ENCODE peak calls at places on chromosome 7, in seven cellular contexts. L is HCT116, Y is H1, Q is heart left ventricle, F is lower leg skin, C is prostate gland, P is spleen. D is an unnamed sample.

GRCh38 chr7:45039106-45039505 is 39.1 kb downstream of the CCM2 start:
- DNase-seq in P (no peak), C (no peak), L (no peak), Q (no peak), Y (no peak), F (no peak), D (no peak)

GRCh38 chr7:123492485-123492884 is 41.9 kb downstream of the IQUB start:
- DNase-seq in Q (no peak), C (no peak), L (no peak), F (no peak), P (no peak), Y (no peak), D (no peak)

GRCh38 chr7:128794020-128794419 is 2.3 kb downstream of the CCDC136 start:
- DNase-seq in Q (no peak), P (no peak), L (no peak), C (no peak), Y (no peak), F (no peak), D (no peak)

GRCh38 chr7:149685455-149685854 is 87.9 kb downstream of the ZNF467 start:
- DNase-seq in L (no peak), F (no peak), C (no peak), Q (no peak), Y (no peak), P (no peak), D (no peak)

GRCh38 chr7:155365146-155365874 is 67.6 kb downstream of the INSIG1 start:
- DNase-seq in C (no peak), P (peak), Y (no peak), Q (no peak), L (no peak), F (no peak), D (no peak)

GRCh38 chr7:157412491-157413180 is 75.8 kb downstream of the DNAJB6 start:
- DNase-seq in F (no peak), Y (no peak), C (no peak), L (no peak), Q (peak), P (peak), D (no peak)

GRCh38 chr7:116525298-116525912 is 569 bp downstream of the CAV1 start:
- DNase-seq in C (peak), P (peak), L (no peak), Q (peak), Y (no peak), F (peak), D (peak)

GRCh38 chr7:139731802-139732470 is 45.9 kb downstream of the HIPK2 start:
- DNase-seq in L (peak), Q (peak), Y (no peak), C (peak), F (peak), P (no peak), D (peak)

GRCh38 chr7:12423995-12424745 is 20.5 kb upstream of the VWDE start:
- DNase-seq in F (no peak), Q (no peak), Y (peak), P (no peak), L (no peak), C (no peak), D (no peak)

GRCh38 chr7:47046949-47047348 is 535.0 kb downstream of the TNS3 start:
- DNase-seq in Q (no peak), F (no peak), C (peak), L (no peak), P (no peak), Y (no peak), D (no peak)

GRCh38 chr7:17965600-17965999 is 25.3 kb upstream of the SNX13 start:
- DNase-seq in L (no peak), C (no peak), Y (no peak), Q (no peak), P (no peak), F (no peak), D (no peak)

GRCh38 chr7:77887567-77887966 is 89.0 kb downstream of the PHTF2 start:
- DNase-seq in P (no peak), Q (no peak), F (no peak), C (no peak), Y (no peak), L (no peak), D (no peak)

GRCh38 chr7:149860821-149861727 is 12.7 kb upstream of the ATP6V0E2 start:
- DNase-seq in P (no peak), Q (no peak), C (no peak), Y (peak), L (no peak), F (no peak), D (no peak)

GRCh38 chr7:25515876-25516275 is 287.6 kb upstream of the NPVF start:
- DNase-seq in Y (no peak), L (no peak), P (no peak), C (no peak), Q (no peak), F (no peak), D (no peak)

GRCh38 chr7:99267530-99268360 is 4.9 kb upstream of the MYH16 start:
- DNase-seq in Q (no peak), F (no peak), L (peak), C (peak), P (no peak), Y (no peak), D (no peak)

GRCh38 chr7:157404845-157405481 is 68.2 kb downstream of the DNAJB6 start:
- DNase-seq in Q (no peak), C (no peak), F (peak), P (peak), L (no peak), Y (no peak), D (no peak)

GRCh38 chr7:7772385-7772784 is 54.0 kb upstream of the RPA3 start:
- DNase-seq in C (peak), Y (no peak), Q (no peak), L (no peak), P (no peak), F (no peak), D (peak)

GRCh38 chr7:39509441-39509840 is 56.8 kb upstream of the YAE1 start:
- DNase-seq in C (no peak), P (no peak), F (no peak), L (no peak), Y (no peak), Q (no peak), D (no peak)

DNA sequence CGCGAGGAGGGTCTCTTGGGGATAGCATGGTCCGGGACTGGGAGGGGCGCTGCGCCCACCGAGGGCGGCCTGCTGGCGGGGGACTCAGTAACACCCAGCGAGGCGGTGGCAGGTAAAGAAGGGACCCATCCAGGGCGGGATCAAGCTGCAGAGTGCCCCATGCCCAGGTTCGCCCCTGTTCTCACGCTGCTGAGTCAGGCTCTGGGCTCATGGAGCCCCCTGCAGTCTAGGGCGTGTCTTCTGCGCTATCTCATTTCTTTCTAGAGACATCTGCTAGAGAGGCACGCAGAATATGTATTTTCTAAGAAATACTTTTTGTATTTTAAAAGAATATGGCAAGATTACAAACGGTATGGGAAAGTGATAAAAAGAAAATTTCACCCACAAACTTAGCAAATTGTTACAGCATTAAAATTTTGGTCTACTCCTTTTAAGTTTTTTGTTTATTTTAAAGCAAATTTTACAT is 933 bp downstream of the EPDR1 start:
- DNase-seq in P (no peak), Q (peak), F (no peak), C (no peak), Y (no peak), L (no peak), D (peak)
- TF ChIP-seq POLR2A in P (no peak), Q (no peak), F (no peak), C (no peak), Y (no peak), L (no peak), D (no peak)

GRCh38 chr7:107754642-107755041 is 10.7 kb downstream of the CBLL1 start:
- DNase-seq in C (no peak), F (no peak), L (no peak), Q (no peak), P (no peak), Y (no peak), D (no peak)

DNA sequence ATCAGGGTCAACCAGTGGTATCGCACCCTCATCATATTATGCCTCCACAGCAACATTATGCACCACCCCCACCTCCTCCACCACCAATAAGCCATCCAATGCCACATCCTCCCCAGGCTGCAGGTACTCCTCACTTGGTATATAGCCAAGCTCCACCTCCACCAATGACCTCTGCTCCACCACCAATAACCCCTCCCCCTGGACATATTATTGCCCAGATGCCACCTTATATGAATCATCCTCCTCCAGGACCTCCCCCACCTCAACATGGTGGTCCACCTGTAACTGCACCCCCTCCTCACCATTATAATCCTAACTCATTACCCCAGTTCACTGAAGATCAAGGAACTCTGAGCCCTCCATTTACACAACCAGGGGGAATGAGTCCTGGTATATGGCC is 14.7 kb downstream of the CBLL1 start:
- DNase-seq in L (no peak), Y (no peak), C (no peak), P (no peak), Q (no peak), F (no peak), D (no peak)
- TF ChIP-seq POLR2A in L (no peak), Y (no peak), C (no peak), P (no peak), Q (no peak), F (no peak), D (no peak)

DNA sequence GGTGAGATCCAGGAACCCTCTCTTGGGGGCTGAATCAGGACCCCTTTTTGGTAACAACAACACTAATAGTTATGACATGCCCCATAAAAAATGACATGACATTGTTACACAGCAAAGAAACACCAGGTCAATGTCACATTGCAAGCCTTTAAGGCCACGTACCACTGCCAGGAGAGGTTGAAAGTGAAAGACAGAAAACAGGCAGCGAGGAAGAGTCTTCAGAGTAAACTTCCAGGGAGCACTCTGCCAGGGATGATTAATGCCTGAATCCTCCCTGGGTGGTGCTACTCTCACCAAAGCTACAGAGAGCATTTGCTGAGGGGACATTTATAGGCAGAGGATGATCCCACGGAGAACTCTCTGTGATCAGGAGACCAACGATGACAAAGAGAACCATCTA is 551.6 kb downstream of the CALN1 start:
- DNase-seq in C (no peak), Q (no peak), F (no peak), P (no peak), Y (no peak), L (no peak), D (no peak)
- TF ChIP-seq POLR2A in C (no peak), Q (no peak), F (no peak), P (no peak), Y (no peak), L (no peak), D (no peak)

GRCh38 chr7:4641091-4641666 is 40.9 kb upstream of the FOXK1 start:
- DNase-seq in C (no peak), L (no peak), F (no peak), P (no peak), Y (no peak), Q (no peak), D (no peak)
- TF ChIP-seq POLR2A in C (no peak), L (peak), F (no peak), P (no peak), Y (no peak), Q (no peak), D (no peak)

DNA sequence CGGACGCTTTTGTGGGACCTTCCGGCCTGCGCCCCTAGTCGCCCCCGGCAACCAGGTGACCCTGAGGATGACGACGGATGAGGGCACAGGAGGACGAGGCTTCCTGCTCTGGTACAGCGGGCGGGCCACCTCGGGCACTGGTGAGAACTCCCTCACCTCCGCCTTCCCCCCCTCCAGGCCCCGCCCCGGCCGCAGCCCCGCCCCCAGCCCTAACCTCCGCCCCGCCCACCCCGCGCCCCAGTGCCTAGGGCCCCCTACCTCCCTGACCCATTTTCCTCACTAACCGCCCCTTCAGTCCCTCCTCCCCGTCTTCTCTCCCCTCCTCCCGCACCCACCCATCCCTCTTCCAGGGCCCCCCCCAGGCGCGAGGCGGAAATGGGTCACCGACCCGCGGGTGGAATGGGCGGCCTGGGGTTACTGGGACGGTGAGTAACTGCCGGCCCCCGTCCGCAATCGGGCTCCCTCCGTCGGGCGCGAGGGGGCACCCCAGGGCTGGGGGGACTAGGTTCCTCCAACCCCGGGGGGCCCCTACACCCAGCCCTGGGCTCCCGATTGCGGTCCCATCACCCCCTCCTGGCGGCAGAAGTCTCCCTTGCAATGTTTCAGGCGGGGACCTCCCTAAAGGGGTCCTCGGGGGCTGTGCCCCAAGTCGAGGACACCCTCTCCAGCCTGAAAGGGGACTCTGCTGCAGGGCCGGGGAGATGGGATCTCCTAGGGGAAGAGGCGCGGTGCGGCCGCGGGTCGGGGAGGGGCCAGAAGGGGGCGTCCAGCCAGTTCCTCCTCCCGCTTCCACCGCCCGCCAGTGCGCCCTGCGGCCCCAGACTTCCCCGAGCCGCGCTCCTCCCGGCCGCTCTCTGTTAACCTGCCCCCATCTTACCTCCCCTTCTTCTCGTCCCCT is 2.2 kb downstream of the PCOLCE start:
- DNase-seq in Q (peak), F (peak), C (peak), P (peak), Y (peak), L (no peak), D (peak)
- TF ChIP-seq POLR2A in Q (peak), F (no peak), C (peak), P (no peak), Y (no peak), L (no peak), D (no peak)

GRCh38 chr7:5679047-5679740 is 102.3 kb downstream of the RNF216 start:
- DNase-seq in F (no peak), C (no peak), Y (no peak), Q (no peak), L (no peak), P (peak), D (no peak)
- TF ChIP-seq POLR2A in F (no peak), C (no peak), Y (no peak), Q (no peak), L (no peak), P (no peak), D (no peak)

D was measured in Peyer's patch.